ENCODE peak calls at places on chromosomes 11 and 22, in four cellular contexts. D is pulmonary artery endothelial cell; F is T47D; M is activated naive CD4-positive, alpha-beta T cell. Q is an unnamed sample.

GRCh38 chr11:117282956-117283355 is 8.2 kb upstream of the BACE1-AS start:
- DNase-seq in M (no peak), F (no peak), D (no peak), Q (no peak)

GRCh38 chr11:1119282-1120146 is 38.2 kb upstream of the MUC5AC start:
- DNase-seq in M (no peak), D (no peak), F (no peak), Q (no peak)

GRCh38 chr11:35282226-35282882 is 137.0 kb downstream of the SLC1A2 start:
- DNase-seq in M (no peak), D (no peak), F (no peak), Q (no peak)

GRCh38 chr11:47348859-47349258 is 3.6 kb downstream of the MYBPC3 start:
- DNase-seq in D (no peak), M (no peak), F (peak), Q (no peak)

GRCh38 chr11:66371627-66372415 is at the start of gene SLC29A2:
- DNase-seq in F (peak), M (peak), D (no peak), Q (peak)

GRCh38 chr11:113305440-113306336 is 8.7 kb upstream of the TTC12 start:
- DNase-seq in F (peak), D (peak), M (peak), Q (peak)

GRCh38 chr11:57213282-57214086 is 23.6 kb downstream of the APLNR start:
- DNase-seq in D (peak), F (no peak), M (no peak), Q (no peak)

GRCh38 chr22:16964366-16964765 is 43.7 kb downstream of the GAB4 start:
- DNase-seq in F (no peak), M (no peak), D (no peak), Q (no peak)

GRCh38 chr11:74318241-74318932 is 6.9 kb upstream of the P4HA3 start:
- DNase-seq in M (no peak), D (no peak), F (no peak), Q (no peak)

Q was measured in central memory CD8-positive, alpha-beta T cell.